ENCODE peak calls at places on chromosomes 16 and 17, in eight cellular contexts. Q is CD8-positive, alpha-beta T cell; S is heart left ventricle; V is HCT116; O is RWPE2; M is body of pancreas; H is psoas muscle; G is heart right ventricle. W is an unnamed sample.

GRCh38 chr16:15777533-15778203 is 79.2 kb downstream of the MYH11 start:
- ATAC-seq in G (no peak), O (peak; percentile 86), V (peak; percentile 94), Q (no peak), M (no peak), S (peak; percentile 64), H (no peak), W (no peak)

GRCh38 chr17:30035369-30035768 is 81.2 kb upstream of the NSRP1 start:
- ATAC-seq in H (no peak), V (no peak), S (no peak), O (no peak), M (no peak), Q (no peak), G (no peak), W (no peak)

GRCh38 chr17:19534562-19535149 is 1.0 kb downstream of the SLC47A1 start:
- ATAC-seq in S (no peak), Q (peak; percentile 40), V (no peak), G (no peak), M (no peak), O (no peak), H (no peak), W (no peak)

GRCh38 chr17:1882836-1883235 is 53.0 kb downstream of the RPA1 start:
- ATAC-seq in O (no peak), H (peak; percentile 59), V (peak; percentile 67), G (no peak), Q (peak; percentile 42), M (no peak), S (no peak), W (no peak)

GRCh38 chr17:39576187-39576586 is 31.5 kb downstream of the NEUROD2 start:
- ATAC-seq in H (no peak), V (peak; percentile 52), G (no peak), Q (no peak), S (no peak), O (no peak), M (no peak), W (no peak)

GRCh38 chr17:82003411-82004381 is 19.0 kb downstream of the CENPX start:
- ATAC-seq in O (peak; percentile 94), V (peak; percentile 86), Q (no peak), H (peak; percentile 79), G (peak; percentile 32), S (peak; percentile 60), M (peak; percentile 41), W (peak; percentile 92)

GRCh38 chr16:82219298-82219697 is 49.3 kb upstream of the MPHOSPH6 start:
- ATAC-seq in H (no peak), S (no peak), V (no peak), O (no peak), M (no peak), Q (no peak), G (no peak), W (no peak)

GRCh38 chr16:62029947-62030346 is 6.3 kb downstream of the CDH8 start:
- ATAC-seq in M (no peak), Q (no peak), S (no peak), V (no peak), O (no peak), G (no peak), H (no peak), W (no peak)

GRCh38 chr17:58399974-58400373 is 17.4 kb downstream of the RNF43 start:
- ATAC-seq in S (no peak), G (no peak), M (no peak), O (peak; percentile 83), V (peak; percentile 39), H (no peak), Q (no peak), W (no peak)

GRCh38 chr17:58400826-58401225 is 16.5 kb downstream of the RNF43 start:
- ATAC-seq in H (no peak), M (no peak), Q (no peak), O (no peak), V (no peak), S (no peak), G (no peak), W (no peak)

GRCh38 chr17:58402679-58403078 is 14.7 kb downstream of the RNF43 start:
- ATAC-seq in O (peak; percentile 70), G (no peak), H (no peak), S (no peak), V (peak; percentile 51), M (no peak), Q (no peak), W (no peak)

GRCh38 chr17:58402047-58402446 is 15.3 kb downstream of the RNF43 start:
- ATAC-seq in H (no peak), G (no peak), V (peak; percentile 77), S (no peak), Q (no peak), M (no peak), O (no peak), W (no peak)

DNA sequence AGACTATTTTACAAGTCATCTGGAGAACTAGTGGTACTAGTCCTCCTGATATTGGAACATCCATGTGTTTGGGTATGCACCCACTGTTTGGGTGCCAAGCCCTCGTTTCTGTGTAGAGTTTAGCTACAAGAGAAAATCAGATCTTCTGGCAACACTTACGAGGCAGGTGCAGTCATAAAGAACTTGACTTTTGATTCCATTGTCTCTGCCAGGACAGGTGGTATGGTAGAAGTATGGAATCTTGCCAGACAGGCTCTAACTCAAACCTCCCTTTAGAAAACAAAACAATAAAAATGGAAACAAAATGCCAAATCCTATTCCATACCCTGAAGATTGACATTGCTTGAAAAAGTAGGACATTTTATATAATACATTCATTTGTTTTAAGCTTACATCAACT is 16.0 kb downstream of the RNF43 start:
- ATAC-seq in Q (no peak), M (no peak), S (no peak), H (no peak), V (no peak), O (no peak), G (no peak), W (no peak)
- H3K4me3 ChIP-seq in Q (no peak overlapping the region), M (no peak overlapping the region), S (no peak overlapping the region), H (no peak overlapping the region), V (no peak overlapping the region), O (no peak overlapping the region), G (no peak overlapping the region), W (no peak overlapping the region)

DNA sequence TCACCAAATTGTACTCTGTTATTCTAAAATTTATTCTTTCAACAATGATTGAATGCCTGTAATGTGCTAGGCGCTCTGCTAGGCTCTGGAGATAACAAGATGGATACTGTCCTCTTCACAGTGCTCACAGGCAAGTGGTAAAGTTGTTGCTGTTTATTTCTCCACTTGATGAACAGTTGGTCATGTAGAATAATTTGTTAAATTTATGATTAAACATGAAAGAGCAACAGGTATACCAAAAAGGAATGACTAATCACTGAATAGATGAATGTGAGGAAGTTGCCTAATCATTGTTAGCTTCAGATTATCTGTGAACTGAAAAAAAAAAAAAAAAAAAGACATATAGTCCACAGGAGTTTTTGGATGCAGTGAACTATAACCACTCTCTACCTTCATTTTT is 62.3 kb downstream of the NFATC3 start:
- ATAC-seq in S (no peak), H (no peak), M (no peak), O (peak; percentile 45), Q (no peak), G (no peak), V (no peak), W (no peak)
- H3K27ac ChIP-seq in S (no peak overlapping the region), H (peak overlapping the region; percentile 40), M (no peak overlapping the region), O (no peak overlapping the region), Q (no peak overlapping the region), G (peak overlapping the region; percentile 15), V (no peak overlapping the region), W (no peak overlapping the region)

GRCh38 chr17:15779119-15779518 is 47.0 kb downstream of the TBC1D26 start:
- ATAC-seq in S (no peak), V (no peak), Q (no peak), O (no peak), H (no peak), G (no peak), M (no peak), W (no peak)

GRCh38 chr17:15777717-15778116 is 45.6 kb downstream of the TBC1D26 start:
- ATAC-seq in H (no peak), V (no peak), M (no peak), O (no peak), S (no peak), Q (no peak), G (no peak), W (no peak)

GRCh38 chr17:15777297-15777696 is 45.2 kb downstream of the TBC1D26 start:
- ATAC-seq in M (no peak), V (no peak), Q (no peak), H (no peak), G (no peak), S (no peak), O (no peak), W (no peak)

GRCh38 chr17:15780188-15780587 is 48.1 kb downstream of the TBC1D26 start:
- ATAC-seq in G (no peak), Q (no peak), M (no peak), S (no peak), H (no peak), O (no peak), V (no peak), W (no peak)

DNA sequence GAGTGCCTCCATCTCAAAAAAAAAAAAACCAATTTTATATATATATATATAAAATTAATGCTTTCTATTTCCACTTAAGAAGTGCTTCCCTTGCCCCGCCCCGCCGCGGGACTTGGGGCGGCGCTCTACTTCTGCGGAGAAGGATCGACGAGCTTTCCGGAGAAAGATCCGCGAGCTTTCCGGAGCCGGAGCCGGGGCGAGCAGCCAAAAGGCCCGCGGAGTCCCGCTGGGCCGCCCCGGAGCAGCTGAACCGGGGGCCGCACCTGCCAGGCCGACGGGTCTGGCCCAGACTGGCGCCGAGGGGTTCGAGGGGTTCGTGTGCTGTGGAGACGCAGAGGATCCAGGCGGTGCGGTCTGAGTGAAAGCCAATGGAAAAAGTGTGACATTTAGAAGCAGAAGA is 50.7 kb downstream of the TBC1D26 start:
- ATAC-seq in Q (no peak), H (peak; percentile 16), G (peak; percentile 76), V (no peak), M (peak; percentile 72), S (peak; percentile 74), O (no peak), W (peak; percentile 71)
- TF ChIP-seq CTCF in Q (no peak), H (no peak), G (no peak), V (no peak), M (no peak), S (no peak), O (no peak), W (peak; percentile 48)

GRCh38 chr16:46688101-46688656 is 799 bp downstream of the VPS35 start:
- ATAC-seq in M (no peak), O (peak; percentile 0), G (no peak), H (no peak), V (no peak), S (no peak), Q (no peak), W (no peak)

GRCh38 chr16:46689492-46690280 is at the start of gene ORC6:
- ATAC-seq in H (peak; percentile 90), Q (peak; percentile 73), V (peak; percentile 84), G (peak; percentile 92), M (peak; percentile 89), O (peak; percentile 81), S (peak; percentile 90), W (peak; percentile 94)

GRCh38 chr16:46688657-46689491 is at the start of gene VPS35:
- ATAC-seq in O (peak; percentile 88), G (peak; percentile 97), S (peak; percentile 98), Q (peak; percentile 91), M (peak; percentile 97), H (peak; percentile 98), V (peak; percentile 90), W (peak; percentile 99)

GRCh38 chr16:46691720-46692119 is 2.3 kb downstream of the ORC6 start:
- ATAC-seq in M (no peak), O (no peak), H (no peak), V (no peak), S (no peak), Q (no peak), G (no peak), W (no peak)

GRCh38 chr16:46690281-46691178 is 1.1 kb downstream of the ORC6 start:
- ATAC-seq in M (no peak), G (no peak), S (no peak), O (no peak), H (no peak), Q (no peak), V (no peak), W (no peak)
- H3K4me3 ChIP-seq in M (peak overlapping the region; percentile 73), G (peak overlapping the region; percentile 89), S (peak overlapping the region; percentile 87), O (peak overlapping the region; percentile 60), H (peak overlapping the region; percentile 96), Q (peak overlapping the region; percentile 98), V (peak overlapping the region; percentile 95), W (peak overlapping the region; percentile 82)

W was measured in gastroesophageal sphincter.